ENCODE peak calls at places on chromosomes 12 and 14, in four cellular contexts. X is RWPE1, G is sigmoid colon, T is brain microvascular endothelial cell. O is an unnamed sample.
A peak's percentile ranks its signal among the peaks of the same experiment; 100 is the strongest.

GRCh38 chr14:24298892-24299254 is 707 bp downstream of the DHRS1 start:
- DNase-seq in G (no peak), T (peak; percentile 52), X (peak; percentile 91), O (peak; percentile 97)

GRCh38 chr12:27899151-27899661 is 73.3 kb downstream of the PTHLH start:
- DNase-seq in G (no peak), T (peak; percentile 99), X (peak; percentile 76), O (peak; percentile 84)

GRCh38 chr12:30858471-30858870 is 68.1 kb upstream of the TSPAN11 start:
- DNase-seq in G (no peak), T (no peak), X (no peak), O (no peak)

GRCh38 chr14:81743605-81744004 is 210.0 kb upstream of the SEL1L start:
- DNase-seq in X (no peak), G (no peak), T (no peak), O (no peak)

GRCh38 chr12:112096667-112097066 is 11.9 kb downstream of the NAA25 start:
- DNase-seq in G (no peak), T (peak; percentile 75), X (peak; percentile 81), O (peak; percentile 89)

GRCh38 chr12:80268924-80269749 is 169.8 kb downstream of the OTOGL start:
- DNase-seq in G (no peak), X (peak; percentile 75), T (peak; percentile 88), O (peak; percentile 65)

GRCh38 chr14:60250318-60251035 is 1.5 kb downstream of the PPM1A start:
- DNase-seq in X (peak; percentile 18), G (no peak), T (no peak), O (peak; percentile 73)

GRCh38 chr12:66044731-66045130 is 85.8 kb downstream of the LLPH start:
- DNase-seq in G (no peak), T (peak; percentile 73), X (peak; percentile 20), O (no peak)

GRCh38 chr12:88960213-88960878 is 380.1 kb upstream of the KITLG start:
- DNase-seq in X (no peak), T (no peak), G (no peak), O (no peak)

GRCh38 chr14:36556811-36557433 is 25.5 kb downstream of the NKX2-8 start:
- DNase-seq in T (no peak), X (peak; percentile 67), G (no peak), O (peak; percentile 37)

GRCh38 chr12:109732321-109733305 is 19.0 kb downstream of the FAM222A start:
- DNase-seq in G (peak; percentile 44), T (no peak), X (no peak), O (peak; percentile 68)

GRCh38 chr14:65428691-65429090 is 16.2 kb downstream of the FUT8 start:
- DNase-seq in T (no peak), G (no peak), X (no peak), O (no peak)

GRCh38 chr14:68285421-68286179 is 466.0 kb downstream of the RAD51B start:
- DNase-seq in X (no peak), T (no peak), G (no peak), O (no peak)

GRCh38 chr12:112349440-112349839 is 32.8 kb downstream of the HECTD4 start:
- DNase-seq in T (no peak), X (no peak), G (no peak), O (no peak)

GRCh38 chr12:82728710-82729109 is 42.0 kb downstream of the TMTC2 start:
- DNase-seq in X (no peak), G (peak; percentile 66), T (no peak), O (no peak)

GRCh38 chr14:94360945-94361565 is 27.3 kb downstream of the SERPINA1 start:
- DNase-seq in X (no peak), T (no peak), G (no peak), O (no peak)

GRCh38 chr12:65826513-65827171 is 2.4 kb downstream of the HMGA2 start:
- DNase-seq in X (peak; percentile 68), G (no peak), T (no peak), O (peak; percentile 86)

GRCh38 chr14:104337381-104337780 is 199.0 kb downstream of the KIF26A start:
- DNase-seq in G (no peak), X (no peak), T (no peak), O (peak; percentile 17)

GRCh38 chr12:93742086-93742934 is 65.1 kb downstream of the CRADD start:
- DNase-seq in G (peak; percentile 82), T (peak; percentile 63), X (peak; percentile 67), O (peak; percentile 93)

GRCh38 chr12:44053550-44054243 is 217.8 kb downstream of the TMEM117 start:
- DNase-seq in X (peak; percentile 72), T (no peak), G (no peak), O (peak; percentile 66)

GRCh38 chr14:86391085-86391484 is 861.1 kb downstream of the FLRT2 start:
- DNase-seq in T (no peak), X (no peak), G (no peak), O (no peak)

DNA sequence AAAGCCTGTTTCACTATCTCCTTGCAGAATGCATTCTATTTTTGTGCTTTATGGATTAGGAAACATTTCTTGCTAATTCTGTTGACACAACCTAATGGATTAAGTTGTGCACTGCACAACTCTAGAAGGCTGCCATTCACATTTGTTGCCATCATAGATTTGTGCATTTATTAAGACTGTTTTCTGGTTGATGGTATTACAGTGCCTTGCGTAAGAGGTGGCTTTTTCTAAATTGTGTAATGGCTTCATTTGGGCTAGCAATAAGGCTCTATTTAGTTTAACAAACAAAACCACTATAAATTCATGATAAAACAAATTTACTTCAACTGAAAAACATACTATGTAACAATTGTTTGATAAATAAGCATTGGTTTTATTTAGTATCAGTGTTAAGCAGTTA is 175.9 kb downstream of the TRHDE start:
- DNase-seq in T (no peak), G (no peak), X (no peak), O (no peak)
- H3K27ac ChIP-seq in T (no peak overlapping the region), G (no peak overlapping the region), X (no peak overlapping the region), O (no peak overlapping the region)

GRCh38 chr12:50541139-50541538 is 36.4 kb downstream of the DIP2B start:
- DNase-seq in X (no peak), T (no peak), G (no peak), O (no peak)

GRCh38 chr12:50533971-50534370 is 29.2 kb downstream of the DIP2B start:
- DNase-seq in X (no peak), T (no peak), G (no peak), O (peak; percentile 37)

GRCh38 chr12:50538178-50538577 is 33.4 kb downstream of the DIP2B start:
- DNase-seq in T (no peak), G (no peak), X (no peak), O (no peak)

GRCh38 chr12:50536831-50537537 is 32.2 kb downstream of the DIP2B start:
- DNase-seq in X (peak; percentile 21), G (no peak), T (no peak), O (no peak)

DNA sequence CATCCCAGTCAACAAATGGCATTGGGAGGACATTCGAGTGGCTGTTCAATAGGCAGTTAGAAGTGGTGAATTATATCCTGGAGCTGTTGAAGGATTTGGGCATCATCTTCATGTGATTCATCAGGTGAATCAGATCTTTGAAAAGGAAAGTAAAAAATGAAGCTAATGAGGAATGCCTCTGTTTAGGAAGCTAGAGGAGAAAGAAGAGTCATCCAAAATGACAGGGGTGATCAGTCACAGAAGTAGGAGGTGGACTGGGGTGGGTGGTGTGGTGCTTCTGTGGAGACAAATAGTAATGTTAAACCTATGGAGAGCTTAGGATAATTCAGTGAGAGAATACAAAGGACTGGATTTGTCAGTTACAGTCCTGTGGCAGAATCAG is 32.7 kb downstream of the DIP2B start:
- DNase-seq in X (peak; percentile 81), T (peak; percentile 15), G (no peak), O (peak; percentile 87)
- H3K27ac ChIP-seq in X (no peak overlapping the region), T (no peak overlapping the region), G (no peak overlapping the region), O (peak overlapping the region; percentile 16)

GRCh38 chr14:55313480-55313879 is 42.3 kb downstream of the FBXO34 start:
- DNase-seq in X (no peak), T (no peak), G (no peak), O (no peak)

GRCh38 chr14:55314449-55314848 is 43.2 kb downstream of the FBXO34 start:
- DNase-seq in X (no peak), G (no peak), T (no peak), O (no peak)

GRCh38 chr14:55317907-55318306 is 46.7 kb downstream of the FBXO34 start:
- DNase-seq in X (no peak), G (no peak), T (no peak), O (no peak)

GRCh38 chr14:55317503-55317902 is 46.3 kb downstream of the FBXO34 start:
- DNase-seq in G (no peak), X (no peak), T (no peak), O (no peak)

DNA sequence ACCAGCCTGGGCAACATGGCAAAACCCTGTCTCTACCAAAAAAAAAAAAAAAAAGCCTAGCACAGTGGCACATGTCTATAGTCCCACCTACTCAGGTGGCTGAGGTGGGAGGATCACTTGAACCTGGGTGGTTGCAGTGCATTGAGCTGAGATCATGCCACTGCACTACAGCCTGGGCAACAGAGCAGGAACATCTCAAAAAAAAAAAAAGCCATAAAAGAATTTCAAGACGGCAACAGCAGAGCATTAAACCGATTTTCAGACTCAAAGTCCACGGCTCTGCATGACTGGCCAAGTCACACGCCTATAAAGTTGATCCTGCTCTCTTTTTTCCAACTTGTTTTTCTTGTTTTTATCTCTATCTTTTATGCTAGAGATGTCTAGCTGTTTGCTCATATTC is 45.3 kb downstream of the FBXO34 start:
- DNase-seq in G (no peak), T (no peak), X (no peak), O (no peak)
- H3K27ac ChIP-seq in G (no peak overlapping the region), T (no peak overlapping the region), X (no peak overlapping the region), O (no peak overlapping the region)

GRCh38 chr12:54136844-54137580 is 51.8 kb downstream of the SMUG1 start:
- DNase-seq in T (no peak), G (no peak), X (no peak), O (peak; percentile 55)
- H3K27ac ChIP-seq in T (no peak overlapping the region), G (no peak overlapping the region), X (no peak overlapping the region), O (no peak overlapping the region)

GRCh38 chr12:996881-997280 is 5.9 kb downstream of the ERC1 start:
- DNase-seq in G (no peak), T (no peak), X (no peak), O (no peak)
- H3K27ac ChIP-seq in G (no peak overlapping the region), T (no peak overlapping the region), X (no peak overlapping the region), O (no peak overlapping the region)

GRCh38 chr12:64633940-64634337 is 23.6 kb downstream of the RASSF3 start:
- DNase-seq in X (no peak), T (peak; percentile 77), G (peak; percentile 76), O (peak; percentile 73)

GRCh38 chr12:64634508-64635092 is 24.3 kb downstream of the RASSF3 start:
- DNase-seq in G (no peak), X (no peak), T (no peak), O (no peak)

GRCh38 chr12:64639466-64639865 is 29.2 kb downstream of the RASSF3 start:
- DNase-seq in X (no peak), G (no peak), T (no peak), O (no peak)

GRCh38 chr12:64633186-64633939 is 23.1 kb downstream of the RASSF3 start:
- DNase-seq in G (no peak), T (no peak), X (no peak), O (no peak)

GRCh38 chr12:64635356-64635998 is 25.2 kb downstream of the RASSF3 start:
- DNase-seq in G (no peak), T (no peak), X (no peak), O (no peak)
- H3K27ac ChIP-seq in G (no peak overlapping the region), T (no peak overlapping the region), X (no peak overlapping the region), O (no peak overlapping the region)

GRCh38 chr12:124695861-124696260 is 128.4 kb upstream of the NCOR2 start:
- DNase-seq in X (no peak), T (no peak), G (no peak), O (peak; percentile 80)

GRCh38 chr12:124698998-124699305 is 131.5 kb upstream of the NCOR2 start:
- DNase-seq in T (no peak), G (no peak), X (no peak), O (no peak)

GRCh38 chr12:124699878-124700277 is 132.5 kb upstream of the NCOR2 start:
- DNase-seq in X (no peak), T (no peak), G (no peak), O (no peak)

GRCh38 chr12:124696689-124697476 is 129.5 kb upstream of the NCOR2 start:
- DNase-seq in X (no peak), T (no peak), G (no peak), O (peak; percentile 23)

GRCh38 chr12:124698211-124698997 is 131.0 kb upstream of the NCOR2 start:
- DNase-seq in X (no peak), T (no peak), G (no peak), O (peak; percentile 89)
- H3K27ac ChIP-seq in X (no peak overlapping the region), T (no peak overlapping the region), G (peak overlapping the region; percentile 34), O (peak overlapping the region; percentile 84)

O was measured in osteoblast.